ENCODE peak calls at places on chromosomes 12 and 14, in ten cellular contexts. Z, O, D, Q, C, L, S, M, P and J are unnamed samples.

GRCh38 chr12:47225356-47225755 is 145.6 kb upstream of the AMIGO2 start:
- DNase-seq in C (no peak), M (no peak), S (no peak), L (no peak), P (no peak), Z (no peak), D (no peak), O (no peak), Q (no peak), J (no peak)

GRCh38 chr12:113007166-113007565 is 28.8 kb downstream of the OAS2 start:
- DNase-seq in P (no peak), M (peak), D (no peak), C (peak), Z (peak), S (no peak), Q (peak), L (no peak), O (no peak), J (peak)

GRCh38 chr12:14416658-14417057 is 51.2 kb downstream of the ATF7IP start:
- DNase-seq in D (peak), O (no peak), M (peak), P (no peak), Q (peak), Z (peak), S (peak), C (peak), L (no peak), J (no peak)

GRCh38 chr12:52828156-52829090 is 5.7 kb downstream of the KRT79 start:
- DNase-seq in D (no peak), L (no peak), S (no peak), O (no peak), C (peak), P (no peak), Z (peak), M (peak), Q (no peak), J (no peak)

GRCh38 chr12:25324861-25325260 is 74.1 kb upstream of the KRAS start:
- DNase-seq in M (no peak), S (no peak), L (no peak), C (no peak), P (no peak), Q (no peak), O (no peak), D (no peak), Z (no peak), J (no peak)

GRCh38 chr14:99550387-99550992 is 53.5 kb downstream of the CCDC85C start:
- DNase-seq in S (no peak), P (no peak), C (no peak), M (no peak), L (no peak), Z (no peak), Q (no peak), O (no peak), D (no peak), J (no peak)

GRCh38 chr12:108564724-108565123 is 2.3 kb downstream of the ISCU start:
- DNase-seq in D (no peak), S (no peak), L (no peak), O (no peak), Z (no peak), M (no peak), P (no peak), Q (no peak), C (no peak), J (no peak)

GRCh38 chr12:77133566-77133965 is 68.2 kb upstream of the E2F7 start:
- DNase-seq in L (no peak), O (no peak), Q (peak), P (no peak), D (peak), C (peak), S (peak), M (peak), Z (peak), J (peak)

GRCh38 chr12:91883811-91884210 is 261.8 kb downstream of the BTG1 start:
- DNase-seq in O (no peak), L (no peak), Z (no peak), D (no peak), P (no peak), C (no peak), S (no peak), Q (no peak), M (no peak), J (no peak)

GRCh38 chr12:95339086-95339788 is 121.6 kb downstream of the VEZT start:
- DNase-seq in D (no peak), C (peak), O (no peak), S (no peak), Z (peak), Q (no peak), L (no peak), M (no peak), P (no peak), J (no peak)

GRCh38 chr14:75578786-75579781 is 664 bp downstream of the FLVCR2 start:
- DNase-seq in Q (peak), C (peak), D (peak), M (peak), Z (no peak), P (peak), L (no peak), O (no peak), S (peak), J (peak)

GRCh38 chr14:60657609-60657983 is 8.3 kb upstream of the SIX1 start:
- DNase-seq in M (no peak), C (no peak), Q (peak), S (no peak), L (no peak), Z (no peak), P (no peak), O (no peak), D (peak), J (no peak)

GRCh38 chr14:75672588-75673192 is 11.6 kb downstream of the TTLL5 start:
- DNase-seq in S (no peak), O (no peak), M (no peak), L (no peak), Z (no peak), Q (no peak), C (no peak), P (no peak), D (no peak), J (no peak)

GRCh38 chr14:90820958-90821357 is 4.7 kb upstream of the TTC7B start:
- DNase-seq in Z (peak), C (peak), Q (peak), M (no peak), P (no peak), O (peak), L (peak), D (no peak), S (no peak), J (no peak)

GRCh38 chr12:56160160-56160763 is 2.1 kb downstream of the MYL6 start:
- DNase-seq in C (peak), O (peak), D (no peak), Z (peak), M (peak), L (peak), Q (no peak), S (no peak), P (no peak), J (no peak)

GRCh38 chr12:132271755-132272092 is 57.7 kb downstream of the GALNT9 start:
- DNase-seq in M (no peak), L (no peak), D (no peak), Z (no peak), S (no peak), Q (no peak), C (no peak), O (no peak), P (no peak), J (no peak)

GRCh38 chr14:36317650-36318049 is 2.8 kb downstream of the MBIP start:
- DNase-seq in L (no peak), Q (no peak), C (peak), Z (peak), M (no peak), P (peak), D (no peak), O (no peak), S (no peak), J (peak)

GRCh38 chr12:59179231-59179630 is 258.9 kb upstream of the LRIG3 start:
- DNase-seq in D (no peak), Z (no peak), O (no peak), Q (no peak), S (no peak), P (no peak), M (no peak), L (no peak), C (no peak), J (no peak)

GRCh38 chr12:214005-214736 is at the start of gene SLC6A12:
- DNase-seq in O (no peak), Z (peak), D (no peak), P (no peak), L (no peak), Q (no peak), M (no peak), C (no peak), S (peak), J (no peak)

GRCh38 chr12:39406257-39406656 is 36.7 kb downstream of the KIF21A start:
- DNase-seq in M (no peak), P (no peak), O (no peak), S (no peak), Z (no peak), L (no peak), D (no peak), Q (no peak), C (no peak), J (no peak)

GRCh38 chr12:47811581-47812484 is 7.9 kb downstream of the HDAC7 start:
- DNase-seq in C (peak), O (no peak), M (peak), S (no peak), Q (no peak), L (no peak), P (no peak), D (no peak), Z (peak), J (no peak)

GRCh38 chr12:108169671-108170070 is 40.6 kb downstream of the WSCD2 start:
- DNase-seq in L (no peak), C (no peak), Q (no peak), O (no peak), S (no peak), D (no peak), M (no peak), Z (no peak), P (no peak), J (no peak)

GRCh38 chr14:73943083-73943482 is 6.8 kb downstream of the FAM161B start:
- DNase-seq in L (no peak), S (no peak), O (no peak), P (no peak), C (peak), M (peak), Z (peak), Q (no peak), D (no peak), J (no peak)

GRCh38 chr14:103597623-103598372 is 31.2 kb upstream of the KLC1 start:
- DNase-seq in Z (peak), L (no peak), O (no peak), P (peak), Q (peak), D (no peak), C (peak), S (peak), M (peak), J (no peak)

GRCh38 chr12:112116232-112117060 is 7.9 kb upstream of the NAA25 start:
- DNase-seq in S (peak), P (peak), L (peak), M (peak), C (no peak), O (no peak), Q (peak), Z (peak), D (peak), J (no peak)

GRCh38 chr12:131142891-131143637 is 189.4 kb downstream of the ADGRD1 start:
- DNase-seq in C (no peak), P (peak), O (no peak), L (no peak), D (no peak), M (no peak), S (no peak), Q (no peak), Z (no peak), J (no peak)